ENCODE peak calls at places on chromosomes 13 and 19, in six cellular contexts. One of them, this sample, is unnamed.
A peak's percentile ranks its signal among the peaks of the same experiment; 100 is the strongest.

GRCh38 chr19:39342647-39343305 is 555 bp downstream of the SAMD4B start:
- DNase-seq in EH: peak; percentile 39
- DNase-seq in stimulated activated CD4-positive, alpha-beta T cell treated with anti-CD3 and anti-CD28 coated beads, Interleukin-1b, Interleukin-23, amount 100 ng/mL, for 24 hours: no peak
- DNase-seq in omental fat pad: no peak
- DNase-seq in fibroblast of pulmonary artery: no peak
- DNase-seq in heart right ventricle: peak; percentile 28
- DNase-seq in this sample: peak; percentile 51

GRCh38 chr13:51585234-51585672 is 991 bp downstream of the WDFY2 start:
- DNase-seq in fibroblast of pulmonary artery: peak; percentile 35
- DNase-seq in omental fat pad: no peak
- DNase-seq in heart right ventricle: no peak
- DNase-seq in EH: peak; percentile 39
- DNase-seq in stimulated activated CD4-positive, alpha-beta T cell treated with anti-CD3 and anti-CD28 coated beads, Interleukin-1b, Interleukin-23, amount 100 ng/mL, for 24 hours: no peak
- DNase-seq in this sample: peak; percentile 45

GRCh38 chr13:105914637-105915036 is 620.8 kb downstream of the EFNB2 start:
- DNase-seq in stimulated activated CD4-positive, alpha-beta T cell treated with anti-CD3 and anti-CD28 coated beads, Interleukin-1b, Interleukin-23, amount 100 ng/mL, for 24 hours: no peak
- DNase-seq in EH: peak; percentile 86
- DNase-seq in omental fat pad: no peak
- DNase-seq in heart right ventricle: no peak
- DNase-seq in fibroblast of pulmonary artery: peak; percentile 80
- DNase-seq in this sample: peak; percentile 42

GRCh38 chr19:13007292-13008045 is 12.2 kb downstream of the NFIX start:
- DNase-seq in heart right ventricle: peak; percentile 72
- DNase-seq in omental fat pad: no peak
- DNase-seq in stimulated activated CD4-positive, alpha-beta T cell treated with anti-CD3 and anti-CD28 coated beads, Interleukin-1b, Interleukin-23, amount 100 ng/mL, for 24 hours: no peak
- DNase-seq in EH: no peak
- DNase-seq in fibroblast of pulmonary artery: no peak
- DNase-seq in this sample: no peak

GRCh38 chr13:85597790-85598500 is 201.3 kb downstream of the SLITRK6 start:
- DNase-seq in fibroblast of pulmonary artery: peak; percentile 3
- DNase-seq in heart right ventricle: no peak
- DNase-seq in EH: no peak
- DNase-seq in stimulated activated CD4-positive, alpha-beta T cell treated with anti-CD3 and anti-CD28 coated beads, Interleukin-1b, Interleukin-23, amount 100 ng/mL, for 24 hours: no peak
- DNase-seq in omental fat pad: no peak
- DNase-seq in this sample: no peak

GRCh38 chr13:112756967-112757758 is 67.3 kb downstream of the ATP11A start:
- DNase-seq in stimulated activated CD4-positive, alpha-beta T cell treated with anti-CD3 and anti-CD28 coated beads, Interleukin-1b, Interleukin-23, amount 100 ng/mL, for 24 hours: no peak
- DNase-seq in omental fat pad: no peak
- DNase-seq in heart right ventricle: no peak
- DNase-seq in EH: no peak
- DNase-seq in fibroblast of pulmonary artery: no peak
- DNase-seq in this sample: no peak

GRCh38 chr13:52024481-52024880 is at the start of gene UTP14C:
- DNase-seq in heart right ventricle: no peak
- DNase-seq in EH: peak; percentile 6
- DNase-seq in fibroblast of pulmonary artery: no peak
- DNase-seq in omental fat pad: no peak
- DNase-seq in stimulated activated CD4-positive, alpha-beta T cell treated with anti-CD3 and anti-CD28 coated beads, Interleukin-1b, Interleukin-23, amount 100 ng/mL, for 24 hours: no peak
- DNase-seq in this sample: no peak

GRCh38 chr13:112605531-112605990 is 17.6 kb upstream of the TUBGCP3 start:
- DNase-seq in fibroblast of pulmonary artery: no peak
- DNase-seq in omental fat pad: no peak
- DNase-seq in heart right ventricle: no peak
- DNase-seq in EH: peak; percentile 65
- DNase-seq in stimulated activated CD4-positive, alpha-beta T cell treated with anti-CD3 and anti-CD28 coated beads, Interleukin-1b, Interleukin-23, amount 100 ng/mL, for 24 hours: no peak
- DNase-seq in this sample: no peak

GRCh38 chr19:1252221-1252817 is 3.9 kb downstream of the MIDN start:
- DNase-seq in fibroblast of pulmonary artery: peak; percentile 98
- DNase-seq in omental fat pad: no peak
- DNase-seq in EH: peak; percentile 98
- DNase-seq in heart right ventricle: peak; percentile 91
- DNase-seq in stimulated activated CD4-positive, alpha-beta T cell treated with anti-CD3 and anti-CD28 coated beads, Interleukin-1b, Interleukin-23, amount 100 ng/mL, for 24 hours: peak; percentile 67
- DNase-seq in this sample: peak; percentile 99

GRCh38 chr19:33639034-33639681 is 17.4 kb downstream of the CHST8 start:
- DNase-seq in stimulated activated CD4-positive, alpha-beta T cell treated with anti-CD3 and anti-CD28 coated beads, Interleukin-1b, Interleukin-23, amount 100 ng/mL, for 24 hours: no peak
- DNase-seq in heart right ventricle: no peak
- DNase-seq in omental fat pad: no peak
- DNase-seq in EH: no peak
- DNase-seq in fibroblast of pulmonary artery: no peak
- DNase-seq in this sample: no peak

GRCh38 chr19:55344444-55344843 is 4.8 kb downstream of the KMT5C start:
- DNase-seq in stimulated activated CD4-positive, alpha-beta T cell treated with anti-CD3 and anti-CD28 coated beads, Interleukin-1b, Interleukin-23, amount 100 ng/mL, for 24 hours: no peak
- DNase-seq in omental fat pad: no peak
- DNase-seq in EH: peak; percentile 29
- DNase-seq in heart right ventricle: no peak
- DNase-seq in fibroblast of pulmonary artery: no peak
- DNase-seq in this sample: no peak

GRCh38 chr13:48055712-48056111 is 18.2 kb downstream of the NUDT15 start:
- DNase-seq in EH: no peak
- DNase-seq in heart right ventricle: no peak
- DNase-seq in fibroblast of pulmonary artery: no peak
- DNase-seq in omental fat pad: no peak
- DNase-seq in stimulated activated CD4-positive, alpha-beta T cell treated with anti-CD3 and anti-CD28 coated beads, Interleukin-1b, Interleukin-23, amount 100 ng/mL, for 24 hours: no peak
- DNase-seq in this sample: no peak

GRCh38 chr19:33110201-33110910 is 21.6 kb upstream of the WDR88 start:
- DNase-seq in stimulated activated CD4-positive, alpha-beta T cell treated with anti-CD3 and anti-CD28 coated beads, Interleukin-1b, Interleukin-23, amount 100 ng/mL, for 24 hours: no peak
- DNase-seq in omental fat pad: no peak
- DNase-seq in heart right ventricle: no peak
- DNase-seq in EH: peak; percentile 50
- DNase-seq in fibroblast of pulmonary artery: peak; percentile 85
- DNase-seq in this sample: peak; percentile 52

GRCh38 chr19:3224346-3225325 is at the start of gene CELF5:
- DNase-seq in stimulated activated CD4-positive, alpha-beta T cell treated with anti-CD3 and anti-CD28 coated beads, Interleukin-1b, Interleukin-23, amount 100 ng/mL, for 24 hours: peak; percentile 45
- DNase-seq in heart right ventricle: peak; percentile 59
- DNase-seq in EH: peak; percentile 43
- DNase-seq in omental fat pad: no peak
- DNase-seq in fibroblast of pulmonary artery: peak; percentile 11
- DNase-seq in this sample: peak; percentile 81

This sample was measured in cardiac muscle cell.